ENCODE peak calls at places on chromosomes 12 and 14, in nine cellular contexts. F is NAMALWA; O is HEK293T; E is T-helper 9 cell; A is non-pigmented ciliary epithelial cell; L is CD8-positive, alpha-beta T cell; V is EL; Q is stimulated activated CD8-positive, alpha-beta memory T cell treated with anti-CD3 and anti-CD28 coated beads, Interleukin-7, amount 100 ng/mL, for 4 hours; W is amniotic stem cell. R is an unnamed sample.

GRCh38 chr14:32593290-32593942 is 264.3 kb downstream of the AKAP6 start:
- DNase-seq in O (no peak), V (peak; percentile 85), F (no peak), W (peak; percentile 38), L (no peak), Q (no peak), E (no peak), A (peak; percentile 76), R (no peak)

GRCh38 chr14:22071001-22071400 is 397.4 kb upstream of the OR4E1 start:
- DNase-seq in V (no peak), Q (no peak), E (peak; percentile 33), W (no peak), A (no peak), O (no peak), L (peak; percentile 58), F (peak; percentile 84), R (no peak)

GRCh38 chr12:89935850-89936249 is 227.2 kb upstream of the ATP2B1 start:
- DNase-seq in Q (no peak), A (no peak), O (no peak), F (no peak), W (no peak), V (no peak), E (no peak), L (no peak), R (no peak)

GRCh38 chr12:111757361-111758119 is 9.2 kb upstream of the ALDH2 start:
- DNase-seq in E (no peak), V (peak; percentile 72), L (no peak), A (no peak), W (no peak), O (no peak), F (peak; percentile 61), Q (no peak), R (peak; percentile 44)

GRCh38 chr12:58809064-58809607 is 111.2 kb downstream of the LRIG3 start:
- DNase-seq in A (peak; percentile 13), F (no peak), V (no peak), W (no peak), O (no peak), E (no peak), Q (no peak), L (no peak), R (no peak)

GRCh38 chr12:91899056-91899455 is 246.6 kb downstream of the BTG1 start:
- DNase-seq in O (no peak), W (no peak), V (no peak), E (no peak), A (no peak), F (no peak), L (no peak), Q (no peak), R (no peak)

GRCh38 chr12:81530352-81530751 is 228.8 kb downstream of the PPFIA2 start:
- DNase-seq in W (no peak), V (no peak), L (no peak), Q (no peak), A (peak; percentile 24), F (no peak), O (no peak), E (no peak), R (no peak)

GRCh38 chr12:104738371-104738710 is 219.7 kb downstream of the SLC41A2 start:
- DNase-seq in L (no peak), W (no peak), E (no peak), A (no peak), V (no peak), Q (no peak), O (no peak), F (no peak), R (no peak)

GRCh38 chr14:97379091-97379531 is 581.9 kb downstream of the VRK1 start:
- DNase-seq in Q (peak; percentile 6), E (no peak), F (no peak), V (no peak), A (no peak), O (no peak), L (peak; percentile 55), W (no peak), R (no peak)

GRCh38 chr14:27236601-27237000 is 638.8 kb upstream of the NOVA1 start:
- DNase-seq in O (no peak), V (no peak), E (no peak), A (no peak), F (no peak), Q (no peak), W (no peak), L (no peak), R (no peak)

GRCh38 chr14:93903342-93904184 is 23.6 kb upstream of the FAM181A start:
- DNase-seq in F (peak; percentile 20), V (no peak), W (no peak), O (peak; percentile 44), E (no peak), A (no peak), L (no peak), Q (no peak), R (no peak)

GRCh38 chr12:202081-202731 is 11.8 kb downstream of the SLC6A12 start:
- DNase-seq in Q (no peak), L (no peak), O (no peak), W (no peak), A (no peak), E (no peak), V (no peak), F (no peak), R (no peak)

GRCh38 chr12:5432011-5432400 is at the start of gene NTF3:
- DNase-seq in E (no peak), F (peak; percentile 78), V (peak; percentile 66), W (no peak), O (peak; percentile 37), Q (no peak), L (no peak), A (no peak), R (peak; percentile 84)

GRCh38 chr14:49972199-49972671 is 79.4 kb downstream of the ARF6 start:
- DNase-seq in Q (no peak), E (no peak), V (peak; percentile 88), W (no peak), O (no peak), F (peak; percentile 9), A (no peak), L (no peak), R (no peak)

GRCh38 chr14:34873591-34874385 is 1.4 kb downstream of the BAZ1A start:
- DNase-seq in V (peak; percentile 90), A (no peak), F (peak; percentile 86), O (peak; percentile 62), W (peak; percentile 69), L (peak; percentile 83), Q (peak; percentile 80), E (peak; percentile 77), R (peak; percentile 95)

GRCh38 chr14:104750658-104751057 is 2.3 kb upstream of the SIVA1 start:
- DNase-seq in O (no peak), L (no peak), F (peak; percentile 55), W (no peak), Q (no peak), V (no peak), E (no peak), A (no peak), R (no peak)

GRCh38 chr12:113239811-113240331 is 18.6 kb downstream of the TPCN1 start:
- DNase-seq in L (no peak), Q (no peak), V (no peak), W (no peak), A (no peak), E (no peak), O (no peak), F (no peak), R (no peak)

GRCh38 chr12:120264511-120265202 is 873 bp downstream of the PXN start:
- DNase-seq in Q (no peak), W (no peak), V (no peak), O (no peak), A (no peak), E (no peak), F (no peak), L (no peak), R (no peak)

GRCh38 chr12:15982471-15982870 is 71.3 kb downstream of the DERA start:
- DNase-seq in O (peak; percentile 13), W (no peak), F (peak; percentile 28), Q (no peak), L (no peak), V (peak; percentile 64), A (peak; percentile 24), E (no peak), R (no peak)

R was measured in upper lobe of left lung.